ENCODE peak calls at places on chromosomes 5 and 9, in four cellular contexts. One of them, this sample, is unnamed.
A peak's percentile ranks its signal among the peaks of the same experiment; 100 is the strongest.

GRCh38 chr9:134460206-134460605 is 134.0 kb downstream of the RXRA start:
- DNase-seq in A549: no peak
- DNase-seq in K562: no peak
- DNase-seq in GM12878: no peak
- DNase-seq in this sample: no peak

GRCh38 chr9:76564300-76564699 is 105.3 kb downstream of the GCNT1 start:
- DNase-seq in K562: no peak
- DNase-seq in GM12878: no peak
- DNase-seq in A549: no peak
- DNase-seq in this sample: no peak

GRCh38 chr9:125953314-125954019 is 206.3 kb downstream of the PBX3 start:
- DNase-seq in GM12878: no peak
- DNase-seq in K562: no peak
- DNase-seq in A549: no peak
- DNase-seq in this sample: no peak

GRCh38 chr9:23826120-23826629 is at the start of gene ELAVL2:
- DNase-seq in K562: no peak
- DNase-seq in A549: peak; percentile 99
- DNase-seq in GM12878: peak; percentile 26
- DNase-seq in this sample: no peak

GRCh38 chr9:116209406-116210116 is 56.0 kb downstream of the PAPPA start:
- DNase-seq in K562: no peak
- DNase-seq in A549: no peak
- DNase-seq in GM12878: no peak
- DNase-seq in this sample: no peak

GRCh38 chr5:89213584-89213983 is 330.6 kb upstream of the MEF2C start:
- DNase-seq in A549: no peak
- DNase-seq in K562: no peak
- DNase-seq in GM12878: no peak
- DNase-seq in this sample: no peak

GRCh38 chr5:4511996-4512656 is 628.0 kb upstream of the ADAMTS16 start:
- DNase-seq in A549: peak; percentile 18
- DNase-seq in K562: peak; percentile 20
- DNase-seq in GM12878: no peak
- DNase-seq in this sample: peak; percentile 47

GRCh38 chr5:126978258-126978657 is 52.1 kb downstream of the MARCHF3 start:
- DNase-seq in K562: no peak
- DNase-seq in A549: no peak
- DNase-seq in GM12878: no peak
- DNase-seq in this sample: no peak

GRCh38 chr5:94469889-94470288 is 148.5 kb downstream of the KIAA0825 start:
- DNase-seq in A549: no peak
- DNase-seq in GM12878: no peak
- DNase-seq in K562: no peak
- DNase-seq in this sample: no peak

DNA sequence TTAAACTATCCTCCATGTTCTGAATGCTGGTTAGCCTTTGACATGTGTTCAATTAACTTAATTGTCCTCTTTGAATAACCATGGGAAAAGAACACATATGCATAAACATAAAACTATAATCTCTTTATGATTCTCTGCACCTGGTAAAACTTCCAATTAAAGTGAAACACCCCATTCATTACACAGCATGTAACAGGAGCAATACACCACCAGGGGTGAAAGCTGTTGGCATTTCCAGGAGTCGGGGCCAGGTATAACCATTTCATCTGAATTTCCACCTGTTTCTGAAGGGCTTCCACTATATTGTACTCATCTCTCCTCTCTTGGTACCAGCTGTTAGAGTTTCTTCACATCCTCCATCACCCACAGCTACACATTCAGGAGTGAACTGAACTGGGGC is 303.8 kb downstream of the EDIL3 start:
- DNase-seq in K562: no peak
- DNase-seq in GM12878: no peak
- DNase-seq in A549: no peak
- DNase-seq in this sample: no peak
- TF ChIP-seq CTCF in K562: no peak
- TF ChIP-seq CTCF in GM12878: no peak
- TF ChIP-seq CTCF in A549: no peak
- TF ChIP-seq CTCF in this sample: no peak

DNA sequence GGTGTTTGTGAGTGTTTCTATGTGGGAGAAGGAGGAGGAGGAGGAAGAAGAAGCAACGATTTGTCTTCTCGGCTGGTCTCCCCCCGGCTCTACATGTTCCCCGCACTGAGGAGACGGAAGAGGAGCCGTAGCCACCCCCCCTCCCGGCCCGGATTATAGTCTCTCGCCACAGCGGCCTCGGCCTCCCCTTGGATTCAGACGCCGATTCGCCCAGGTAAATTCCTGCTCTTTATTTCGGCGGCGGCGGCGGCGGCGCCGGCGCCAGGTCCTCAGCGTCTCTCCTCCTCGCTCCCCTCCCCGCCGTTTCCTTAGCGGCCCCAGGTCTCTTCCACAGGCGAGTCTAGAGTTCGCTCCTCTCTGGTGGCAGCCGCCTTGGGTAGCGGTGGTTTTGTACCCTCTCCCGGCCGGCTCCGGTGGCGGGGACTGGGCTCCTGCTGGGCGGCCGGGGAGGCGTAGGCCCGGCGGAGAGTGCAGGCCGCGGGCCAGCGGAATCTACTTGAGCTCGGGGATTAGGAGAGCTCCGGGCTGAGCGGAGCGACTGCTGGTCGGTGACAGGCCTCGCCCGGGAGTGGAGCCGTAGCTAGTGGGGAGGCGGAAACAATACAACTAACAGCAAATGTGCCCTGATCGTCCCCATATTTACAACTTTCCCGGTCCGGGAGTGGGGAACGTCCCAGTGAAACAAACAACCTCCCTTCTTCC is 547 bp downstream of the NIPBL start:
- DNase-seq in K562: peak; percentile 76
- DNase-seq in GM12878: no peak
- DNase-seq in A549: peak; percentile 71
- DNase-seq in this sample: peak; percentile 79
- TF ChIP-seq MYC in K562: no peak
- TF ChIP-seq MYC in GM12878: no peak
- TF ChIP-seq MYC in A549: no peak
- TF ChIP-seq MYC in this sample: no peak

DNA sequence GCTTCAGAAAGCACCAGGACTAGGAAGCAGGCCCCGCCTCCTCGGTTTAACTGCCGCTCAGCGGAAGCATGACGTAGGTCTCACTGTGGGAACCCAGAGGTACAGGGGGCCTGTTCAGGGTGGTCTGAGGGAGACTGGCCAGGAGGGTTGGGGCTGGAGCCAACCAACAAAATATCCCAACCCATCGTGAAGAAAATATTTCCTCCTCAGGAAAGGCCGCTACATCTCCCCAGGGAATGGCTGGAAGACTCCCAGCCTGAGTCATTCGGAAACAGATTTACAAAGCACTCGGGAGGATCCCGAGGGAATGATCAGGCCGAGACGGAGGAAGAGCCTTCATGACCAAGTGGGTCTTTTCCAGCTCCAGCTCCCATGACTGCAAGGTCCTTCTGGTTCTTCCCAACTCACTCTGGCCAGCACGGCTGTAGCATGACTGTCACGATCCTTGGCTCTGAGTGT is 100.8 kb downstream of the LHFPL2 start:
- DNase-seq in GM12878: no peak
- DNase-seq in K562: no peak
- DNase-seq in A549: no peak
- DNase-seq in this sample: peak; percentile 54
- TF ChIP-seq MAX in GM12878: no peak
- TF ChIP-seq MAX in K562: no peak
- TF ChIP-seq MAX in A549: no peak
- TF ChIP-seq MAX in this sample: no peak

DNA sequence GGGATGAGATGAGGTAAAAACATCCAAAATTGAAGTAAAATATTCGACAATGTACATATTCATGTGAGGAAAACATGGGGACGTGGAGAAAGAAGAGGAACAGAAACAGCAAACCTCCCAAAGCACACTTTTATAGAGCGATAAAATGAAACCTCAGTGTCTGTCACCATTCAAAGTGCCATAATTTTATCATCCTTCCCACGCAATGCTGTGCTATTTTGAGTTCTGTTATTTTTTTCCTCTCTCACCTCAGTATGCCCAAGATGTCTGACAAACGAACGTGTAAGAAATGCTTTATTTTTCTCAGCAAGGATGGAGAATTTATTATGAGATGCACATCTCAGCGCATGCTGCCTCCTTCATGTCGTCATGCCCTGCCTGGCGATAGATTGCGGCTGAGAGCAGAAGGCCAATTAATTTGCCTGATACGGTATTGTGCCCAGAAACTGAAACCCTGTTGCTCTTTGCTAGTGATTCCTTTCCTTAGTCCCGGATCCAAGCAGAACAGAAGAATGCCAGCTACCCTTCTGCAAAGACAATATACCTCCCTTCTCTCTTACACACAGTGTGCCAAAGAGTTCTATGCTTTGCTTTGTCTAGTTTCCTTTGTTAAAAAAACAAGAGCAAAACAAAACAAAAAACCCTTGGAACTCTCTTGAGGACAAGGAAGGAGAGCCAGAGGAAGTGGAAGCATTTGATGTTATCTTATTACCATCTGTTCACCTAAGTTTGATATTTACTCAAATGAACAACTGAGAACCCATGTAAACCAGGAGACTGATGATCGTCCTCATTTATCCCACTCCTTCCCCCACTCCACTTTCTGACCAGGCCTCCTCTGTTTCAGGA is 192.4 kb downstream of the SEMA6A start:
- DNase-seq in A549: no peak
- DNase-seq in GM12878: no peak
- DNase-seq in K562: no peak
- DNase-seq in this sample: no peak
- TF ChIP-seq CTCF in A549: no peak
- TF ChIP-seq CTCF in GM12878: no peak
- TF ChIP-seq CTCF in K562: no peak
- TF ChIP-seq CTCF in this sample: no peak

DNA sequence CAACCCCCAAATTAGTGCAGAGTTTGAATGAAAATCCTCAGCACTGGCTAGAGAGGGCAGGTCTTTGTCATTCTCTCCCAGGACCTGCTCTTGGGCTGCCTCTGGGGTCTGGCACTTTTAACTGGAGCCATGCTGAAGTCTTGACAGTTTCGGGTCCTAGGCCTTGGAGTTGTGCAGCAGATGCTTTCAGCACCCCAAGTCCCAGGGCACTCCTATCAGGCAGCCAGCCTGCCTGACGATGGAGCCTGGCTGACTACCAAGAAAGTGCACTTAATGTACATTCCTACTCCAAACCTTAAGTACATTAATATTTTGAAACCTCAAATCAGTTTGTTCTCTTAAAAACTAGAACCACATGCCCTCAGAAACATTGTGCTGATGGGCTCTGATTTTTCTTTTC is 69.3 kb upstream of the CXCL14 start:
- DNase-seq in GM12878: no peak
- DNase-seq in A549: no peak
- DNase-seq in K562: no peak
- DNase-seq in this sample: no peak
- TF ChIP-seq MYC in GM12878: no peak
- TF ChIP-seq MYC in A549: no peak
- TF ChIP-seq MYC in K562: no peak
- TF ChIP-seq MYC in this sample: no peak

GRCh38 chr5:40909233-40909632 is at the start of gene C7:
- DNase-seq in A549: no peak
- DNase-seq in K562: peak; percentile 24
- DNase-seq in GM12878: no peak
- DNase-seq in this sample: no peak
- TF ChIP-seq MAX in A549: no peak
- TF ChIP-seq MAX in K562: no peak
- TF ChIP-seq MAX in GM12878: no peak
- TF ChIP-seq MAX in this sample: no peak

GRCh38 chr9:126965077-126965476 is 50.5 kb downstream of the RALGPS1 start:
- DNase-seq in K562: no peak
- DNase-seq in A549: no peak
- DNase-seq in GM12878: no peak
- DNase-seq in this sample: no peak
- TF ChIP-seq CTCF in K562: no peak
- TF ChIP-seq CTCF in A549: no peak
- TF ChIP-seq CTCF in GM12878: no peak
- TF ChIP-seq CTCF in this sample: no peak

DNA sequence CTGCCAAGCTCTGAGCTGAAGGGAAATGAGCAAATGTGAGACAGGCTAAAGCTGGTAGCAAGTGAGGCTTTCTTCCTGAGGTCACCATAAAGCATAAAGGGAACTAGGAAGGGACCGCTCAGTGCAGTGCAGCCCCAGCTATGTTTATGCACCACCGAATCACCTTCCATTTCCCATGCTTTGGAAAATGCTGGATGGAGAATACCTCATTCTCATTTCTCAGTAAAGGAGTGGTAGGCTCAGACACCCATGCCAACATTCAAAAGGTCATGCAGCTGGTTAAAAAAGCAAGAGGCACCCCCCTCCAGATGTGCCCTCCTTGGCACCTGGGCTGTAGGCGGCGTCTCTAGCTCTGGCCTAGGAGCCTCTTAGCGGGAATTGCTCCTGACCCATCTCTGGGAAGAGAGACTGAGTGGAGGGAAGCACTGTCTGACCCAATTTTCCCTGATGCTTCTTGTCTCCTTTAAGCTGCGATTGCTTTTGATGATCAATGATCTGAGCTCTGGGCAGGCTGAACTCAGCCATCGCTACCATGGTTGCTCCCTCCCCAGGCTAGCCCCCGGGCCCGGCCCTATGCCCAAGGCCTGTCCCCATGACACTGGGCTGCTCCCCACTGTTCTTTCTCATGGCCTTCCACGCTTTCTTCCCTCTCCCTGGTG is 58.7 kb downstream of the ZNF354C start:
- DNase-seq in K562: no peak
- DNase-seq in A549: no peak
- DNase-seq in GM12878: no peak
- DNase-seq in this sample: no peak
- TF ChIP-seq MYC in K562: no peak
- TF ChIP-seq MYC in A549: no peak
- TF ChIP-seq MYC in GM12878: no peak
- TF ChIP-seq MYC in this sample: no peak

DNA sequence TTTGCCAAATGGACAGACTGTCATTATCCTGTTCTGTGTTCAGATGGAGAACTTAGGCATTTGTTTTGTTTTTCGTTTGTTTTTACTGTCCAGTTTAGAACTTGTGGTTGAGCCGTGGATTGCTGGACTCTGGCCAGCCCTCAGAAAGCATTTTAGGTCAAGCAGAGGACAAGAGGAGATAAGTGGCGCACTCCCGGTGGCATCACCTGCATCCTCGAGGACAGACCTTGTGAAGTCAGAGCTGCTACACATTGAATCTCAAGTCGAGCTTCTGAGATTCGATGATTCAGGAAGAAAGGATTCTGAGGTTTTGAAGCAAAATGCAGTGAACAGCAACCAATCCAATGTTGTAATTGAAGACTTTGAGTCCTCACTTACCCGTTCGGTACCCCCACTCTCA is 8.9 kb downstream of the MTRR start:
- DNase-seq in K562: peak; percentile 23
- DNase-seq in GM12878: no peak
- DNase-seq in A549: peak; percentile 44
- DNase-seq in this sample: no peak
- TF ChIP-seq MAX in K562: no peak
- TF ChIP-seq MAX in GM12878: no peak
- TF ChIP-seq MAX in A549: no peak
- TF ChIP-seq MAX in this sample: no peak